ENCODE peak calls at places on chromosomes 4 and X, in six cellular contexts. One of them, this sample, is unnamed.

GRCh38 chrX:17642891-17643290 is 94.4 kb upstream of the SCML1 start:
- DNase-seq in activated CD8-positive, alpha-beta memory T cell treated with anti-CD3 and anti-CD28 coated beads for 48 hours: no peak
- DNase-seq in fibroblast of the aortic adventitia: no peak
- DNase-seq in GM19239: no peak
- DNase-seq in neural crest cell: no peak
- DNase-seq in GM23248: no peak
- DNase-seq in this sample: no peak

GRCh38 chr4:23163649-23164436 is 471.1 kb downstream of the GBA3 start:
- DNase-seq in activated CD8-positive, alpha-beta memory T cell treated with anti-CD3 and anti-CD28 coated beads for 48 hours: no peak
- DNase-seq in fibroblast of the aortic adventitia: no peak
- DNase-seq in GM19239: no peak
- DNase-seq in neural crest cell: no peak
- DNase-seq in GM23248: no peak
- DNase-seq in this sample: no peak

GRCh38 chr4:5249727-5250126 is 198.4 kb downstream of the STK32B start:
- DNase-seq in activated CD8-positive, alpha-beta memory T cell treated with anti-CD3 and anti-CD28 coated beads for 48 hours: no peak
- DNase-seq in fibroblast of the aortic adventitia: no peak
- DNase-seq in GM19239: no peak
- DNase-seq in neural crest cell: no peak
- DNase-seq in GM23248: no peak
- DNase-seq in this sample: no peak

GRCh38 chr4:129218355-129218754 is 122.4 kb downstream of the C4orf33 start:
- DNase-seq in activated CD8-positive, alpha-beta memory T cell treated with anti-CD3 and anti-CD28 coated beads for 48 hours: no peak
- DNase-seq in fibroblast of the aortic adventitia: peak
- DNase-seq in GM19239: no peak
- DNase-seq in neural crest cell: no peak
- DNase-seq in GM23248: peak
- DNase-seq in this sample: peak

GRCh38 chrX:124333862-124334261 is 1.4 kb downstream of the TEX13D start:
- DNase-seq in activated CD8-positive, alpha-beta memory T cell treated with anti-CD3 and anti-CD28 coated beads for 48 hours: no peak
- DNase-seq in fibroblast of the aortic adventitia: no peak
- DNase-seq in GM19239: no peak
- DNase-seq in neural crest cell: no peak
- DNase-seq in GM23248: no peak
- DNase-seq in this sample: no peak

GRCh38 chrX:97380200-97380599 is 496.5 kb downstream of the RPA4 start:
- DNase-seq in activated CD8-positive, alpha-beta memory T cell treated with anti-CD3 and anti-CD28 coated beads for 48 hours: no peak
- DNase-seq in fibroblast of the aortic adventitia: no peak
- DNase-seq in GM19239: no peak
- DNase-seq in neural crest cell: no peak
- DNase-seq in GM23248: no peak
- DNase-seq in this sample: no peak

GRCh38 chr4:185395255-185395955 is at the start of gene LRP2BP:
- DNase-seq in activated CD8-positive, alpha-beta memory T cell treated with anti-CD3 and anti-CD28 coated beads for 48 hours: no peak
- DNase-seq in fibroblast of the aortic adventitia: peak
- DNase-seq in GM19239: no peak
- DNase-seq in neural crest cell: no peak
- DNase-seq in GM23248: peak
- DNase-seq in this sample: no peak

GRCh38 chr4:150348079-150348478 is 233.9 kb upstream of the MAB21L2 start:
- DNase-seq in activated CD8-positive, alpha-beta memory T cell treated with anti-CD3 and anti-CD28 coated beads for 48 hours: no peak
- DNase-seq in fibroblast of the aortic adventitia: peak
- DNase-seq in GM19239: no peak
- DNase-seq in neural crest cell: no peak
- DNase-seq in GM23248: peak
- DNase-seq in this sample: no peak